ENCODE peak calls at places on chromosomes 2 and 18, in seven cellular contexts. N is prostate gland, E is NB4, W is ascending aorta, K is astrocyte of the cerebellum, Z is choroid plexus epithelial cell, O is tibial artery. M is an unnamed sample.

GRCh38 chr2:134796373-134796772 is 42.0 kb upstream of the ACMSD start:
- DNase-seq in W (no peak), N (no peak), Z (no peak), O (no peak), E (no peak), K (no peak), M (no peak)

GRCh38 chr2:95158891-95159619 is 593 bp downstream of the ZNF514 start:
- DNase-seq in E (peak; percentile 62), O (peak; percentile 40), K (no peak), N (peak; percentile 10), Z (peak; percentile 56), W (peak; percentile 71), M (no peak)

GRCh38 chr2:177187631-177188312 is 24.8 kb upstream of the HNRNPA3 start:
- DNase-seq in Z (peak; percentile 84), K (peak; percentile 57), W (no peak), E (peak; percentile 62), N (no peak), O (peak; percentile 26), M (no peak)

GRCh38 chr2:234437642-234438321 is 59.1 kb downstream of the ARL4C start:
- DNase-seq in K (no peak), Z (no peak), O (no peak), E (no peak), W (no peak), N (peak; percentile 71), M (no peak)

GRCh38 chr2:176325732-176326131 is 56.5 kb downstream of the MTX2 start:
- DNase-seq in N (no peak), O (no peak), E (no peak), K (peak; percentile 1), Z (peak; percentile 17), W (no peak), M (no peak)

GRCh38 chr2:161983896-161984295 is 90.1 kb downstream of the DPP4 start:
- DNase-seq in Z (peak; percentile 44), E (no peak), K (no peak), O (no peak), N (no peak), W (no peak), M (no peak)

GRCh38 chr2:127054996-127055785 is 51.8 kb downstream of the BIN1 start:
- DNase-seq in O (no peak), W (no peak), E (no peak), N (no peak), Z (no peak), K (no peak), M (no peak)

GRCh38 chr18:74447404-74448152 is 9.5 kb downstream of the DIPK1C start:
- DNase-seq in Z (no peak), W (peak; percentile 59), K (no peak), O (no peak), E (no peak), N (no peak), M (no peak)

GRCh38 chr18:50131591-50131990 is 63.4 kb downstream of the MYO5B start:
- DNase-seq in K (no peak), W (no peak), N (no peak), E (no peak), O (no peak), Z (no peak), M (no peak)

GRCh38 chr2:41940715-41941114 is 107.1 kb upstream of the PKDCC start:
- DNase-seq in N (no peak), E (no peak), O (no peak), Z (peak; percentile 64), W (no peak), K (no peak), M (no peak)

GRCh38 chr2:188291617-188292445 is at the start of gene GULP1:
- DNase-seq in O (peak; percentile 71), N (peak; percentile 70), W (peak; percentile 83), Z (peak; percentile 79), K (peak; percentile 60), E (no peak), M (no peak)

GRCh38 chr2:142041996-142042395 is 88.8 kb downstream of the LRP1B start:
- DNase-seq in W (no peak), N (no peak), O (no peak), E (no peak), K (peak; percentile 55), Z (no peak), M (no peak)

GRCh38 chr2:102753563-102754159 is 8.2 kb upstream of the TMEM182 start:
- DNase-seq in N (peak; percentile 19), K (peak; percentile 34), E (peak; percentile 69), W (no peak), Z (peak; percentile 79), O (peak; percentile 43), M (no peak)

GRCh38 chr2:197324801-197325200 is 14.2 kb upstream of the ANKRD44 start:
- DNase-seq in K (no peak), N (no peak), O (no peak), Z (no peak), W (no peak), E (no peak), M (no peak)

GRCh38 chr2:7704296-7704865 is 787.2 kb downstream of the RNF144A start:
- DNase-seq in N (no peak), W (no peak), E (no peak), O (no peak), K (no peak), Z (no peak), M (no peak)

GRCh38 chr2:216507220-216508143 is 8.8 kb downstream of the RPL37A start:
- DNase-seq in Z (no peak), O (no peak), K (no peak), W (no peak), E (peak; percentile 38), N (no peak), M (no peak)

GRCh38 chr2:23280401-23280800 is 104.6 kb upstream of the KLHL29 start:
- DNase-seq in O (no peak), W (no peak), K (no peak), E (no peak), N (no peak), Z (no peak), M (no peak)

DNA sequence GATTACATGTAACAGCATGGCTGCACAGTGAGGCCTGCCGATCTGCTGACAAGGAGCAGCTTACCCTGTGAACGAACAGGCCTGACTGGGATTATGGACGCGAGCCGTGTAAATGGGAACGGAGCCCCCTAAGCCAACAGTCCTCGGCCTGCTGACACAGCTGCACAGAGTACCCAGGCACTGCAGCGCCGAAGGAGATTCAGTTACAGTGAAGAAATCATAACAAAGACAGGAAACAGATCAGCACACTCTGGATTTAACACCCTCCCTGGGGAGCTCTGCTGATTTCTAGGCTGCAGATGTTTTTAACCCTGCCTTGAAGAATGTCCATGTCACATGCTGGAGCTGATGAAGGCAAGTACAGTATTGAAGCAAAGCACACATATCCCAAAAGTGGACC is 43.4 kb downstream of the COLEC12 start:
- DNase-seq in O (peak; percentile 70), E (peak; percentile 92), Z (peak; percentile 92), W (peak; percentile 73), N (peak; percentile 10), K (no peak), M (no peak)
- H3K4me3 ChIP-seq in O (peak overlapping the region; percentile 28), E (no peak overlapping the region), Z (no peak overlapping the region), W (peak overlapping the region; percentile 5), N (no peak overlapping the region), K (no peak overlapping the region), M (peak overlapping the region; percentile 62)

DNA sequence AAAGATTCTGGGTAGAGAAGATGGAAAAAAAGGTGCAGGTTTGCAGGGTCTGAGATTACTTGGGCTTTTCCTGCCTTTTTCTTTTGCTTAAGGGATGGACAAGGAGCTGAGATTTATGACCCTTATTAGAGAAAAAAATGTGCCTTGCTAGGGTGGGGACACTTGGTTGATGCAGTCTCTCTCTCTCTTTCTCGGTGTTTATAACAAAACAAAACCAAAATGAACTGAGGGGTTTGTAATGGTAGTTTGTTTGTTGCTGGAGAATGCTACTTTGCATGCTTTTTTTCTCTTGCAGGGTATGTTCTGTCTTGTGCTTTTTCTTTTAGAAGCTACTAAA is 300 bp downstream of the ZNF532 start:
- DNase-seq in W (no peak), O (no peak), K (no peak), N (no peak), Z (no peak), E (no peak), M (no peak)
- H3K4me3 ChIP-seq in W (peak overlapping the region; percentile 52), O (peak overlapping the region; percentile 52), K (peak overlapping the region; percentile 36), N (peak overlapping the region; percentile 55), Z (peak overlapping the region; percentile 60), E (no peak overlapping the region), M (peak overlapping the region; percentile 67)

GRCh38 chr2:19356545-19357382 is 1.7 kb downstream of the OSR1 start:
- DNase-seq in K (no peak), O (no peak), N (no peak), E (no peak), Z (peak; percentile 38), W (peak; percentile 63), M (no peak)
- H3K4me3 ChIP-seq in K (peak overlapping the region; percentile 65), O (peak overlapping the region; percentile 82), N (peak overlapping the region; percentile 61), E (no peak overlapping the region), Z (peak overlapping the region; percentile 76), W (peak overlapping the region; percentile 65), M (peak overlapping the region; percentile 95)

DNA sequence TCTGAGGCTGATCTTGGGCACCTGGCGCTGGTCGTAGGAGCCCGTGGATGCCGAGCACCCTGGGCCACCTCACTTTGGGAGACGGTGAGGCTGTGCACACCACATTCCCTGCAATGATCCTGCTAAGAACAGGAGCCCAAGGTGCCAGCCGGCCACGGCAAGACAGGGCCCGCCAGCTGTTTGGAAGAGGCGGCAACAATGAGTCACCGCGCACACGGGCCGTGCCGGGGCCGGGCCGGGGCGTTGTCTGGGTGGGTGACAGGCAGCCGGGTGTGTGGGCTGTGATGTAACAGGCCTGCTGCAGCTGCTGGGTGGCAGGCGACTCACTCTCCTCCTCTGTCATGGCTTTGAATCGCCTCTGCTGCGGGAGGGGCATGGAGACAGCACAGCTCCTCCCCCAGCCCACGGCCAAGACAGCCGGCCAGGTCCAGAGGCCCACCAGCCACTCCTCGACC is 49.7 kb upstream of the ODC1 start:
- DNase-seq in N (peak; percentile 76), K (no peak), W (no peak), O (no peak), Z (peak; percentile 45), E (peak; percentile 96), M (no peak)
- H3K4me3 ChIP-seq in N (no peak overlapping the region), K (no peak overlapping the region), W (no peak overlapping the region), O (no peak overlapping the region), Z (no peak overlapping the region), E (no peak overlapping the region), M (no peak overlapping the region)